ENCODE peak calls at places on chromosomes 4 and X, in ten cellular contexts. G is mesenchymal stem cell; W is body of pancreas; L is foreskin fibroblast; E is vagina; A is CD4-positive, alpha-beta memory T cell; M is astrocyte of the spinal cord; T is pancreas; X is right atrium auricular region; V is SJSA1. U is an unnamed sample.

GRCh38 chr4:169984203-169984602 is 42.0 kb downstream of the MFAP3L start:
- DNase-seq in G (no peak), A (no peak), E (no peak), T (no peak), V (no peak), M (no peak), L (no peak), W (no peak), X (no peak), U (no peak)

GRCh38 chr4:6688879-6689505 is 4.7 kb upstream of the S100P start:
- DNase-seq in T (no peak), W (peak; percentile 34), X (no peak), A (peak; percentile 64), L (peak; percentile 73), M (peak; percentile 96), V (peak; percentile 92), G (peak; percentile 97), E (no peak), U (peak; percentile 74)

GRCh38 chrX:64230123-64230970 is at the start of gene ASB12:
- DNase-seq in G (no peak), M (no peak), E (no peak), A (no peak), X (no peak), L (no peak), T (no peak), W (no peak), V (no peak), U (no peak)

GRCh38 chr4:153683763-153684181 is 308 bp upstream of the TLR2 start:
- DNase-seq in G (no peak), X (no peak), E (no peak), T (no peak), M (no peak), A (no peak), W (no peak), L (no peak), V (no peak), U (no peak)

GRCh38 chr4:146124023-146124680 is 51.4 kb upstream of the LSM6 start:
- DNase-seq in X (no peak), V (no peak), M (no peak), L (no peak), E (no peak), G (no peak), T (no peak), W (no peak), A (no peak), U (no peak)

GRCh38 chrX:129665916-129666644 is 11.3 kb upstream of the APLN start:
- DNase-seq in L (peak; percentile 68), G (peak; percentile 72), X (no peak), W (no peak), T (no peak), M (peak; percentile 72), V (peak; percentile 95), A (no peak), E (peak; percentile 49), U (no peak)

GRCh38 chrX:19225906-19226305 is 103.6 kb upstream of the ADGRG2 start:
- DNase-seq in T (no peak), G (no peak), X (no peak), L (no peak), A (no peak), W (no peak), E (no peak), V (no peak), M (peak; percentile 2), U (no peak)

GRCh38 chr4:139655116-139655515 is 10.5 kb upstream of the MGST2 start:
- DNase-seq in X (no peak), A (no peak), G (peak; percentile 58), L (no peak), E (no peak), M (peak; percentile 40), W (no peak), V (peak; percentile 12), T (no peak), U (peak; percentile 47)

DNA sequence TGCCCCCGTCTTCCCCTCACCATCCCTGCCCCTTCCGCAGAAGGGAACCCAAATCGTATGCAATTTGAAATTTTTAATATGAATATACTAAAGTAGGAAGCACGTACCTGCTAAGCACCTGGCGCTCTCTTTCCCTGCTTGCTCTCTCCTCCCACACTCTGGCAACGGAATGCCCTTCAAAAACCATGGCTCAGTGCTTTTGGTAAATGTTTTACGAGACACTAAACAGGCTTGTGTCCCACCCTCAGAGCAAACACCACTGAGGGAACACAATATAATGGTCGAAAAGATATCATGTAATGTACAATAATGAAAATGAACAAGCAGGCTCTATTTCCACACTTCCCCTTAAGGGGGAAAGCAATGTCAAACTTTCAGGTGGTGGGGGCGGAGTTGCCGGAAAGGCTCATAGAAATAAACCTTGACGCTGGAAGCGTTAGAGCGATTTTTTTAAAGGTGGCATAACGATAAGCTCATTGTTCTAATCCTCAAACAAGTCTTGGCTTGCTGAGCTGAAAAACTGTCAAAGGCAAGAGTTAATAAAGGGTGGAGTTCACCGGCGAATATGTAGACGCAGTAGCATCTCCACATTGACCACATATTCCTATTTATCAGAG is 115.1 kb downstream of the RBM47 start:
- DNase-seq in A (no peak), T (peak; percentile 71), M (no peak), W (peak; percentile 77), G (no peak), X (no peak), E (no peak), L (no peak), V (no peak), U (no peak)
- H3K4me3 ChIP-seq in A (no peak overlapping the region), T (peak overlapping the region; percentile 44), M (no peak overlapping the region), W (peak overlapping the region; percentile 1), G (no peak overlapping the region), X (no peak overlapping the region), E (no peak overlapping the region), L (no peak overlapping the region), V (no peak overlapping the region), U (no peak overlapping the region)

GRCh38 chr4:1024882-1025552 is 13.6 kb downstream of the FGFRL1 start:
- DNase-seq in L (no peak), A (no peak), V (no peak), T (no peak), W (no peak), E (no peak), M (no peak), X (no peak), G (no peak), U (no peak)

GRCh38 chr4:1027219-1027915 is 15.9 kb downstream of the FGFRL1 start:
- DNase-seq in A (no peak), E (no peak), W (no peak), T (no peak), M (no peak), L (no peak), V (no peak), X (no peak), G (no peak), U (no peak)

GRCh38 chr4:1023895-1024740 is 12.7 kb downstream of the FGFRL1 start:
- DNase-seq in V (no peak), T (no peak), A (no peak), W (no peak), E (no peak), M (no peak), X (no peak), G (no peak), L (no peak), U (no peak)

GRCh38 chr4:1027916-1028240 is 16.5 kb downstream of the FGFRL1 start:
- DNase-seq in A (no peak), V (peak; percentile 55), X (no peak), G (peak; percentile 14), W (no peak), T (no peak), E (no peak), M (no peak), L (no peak), U (no peak)

GRCh38 chr4:1026115-1026514 is 14.7 kb downstream of the FGFRL1 start:
- DNase-seq in T (peak; percentile 79), M (no peak), V (no peak), W (peak; percentile 75), E (no peak), A (peak; percentile 34), G (peak; percentile 31), X (no peak), L (no peak), U (peak; percentile 49)
- H3K4me3 ChIP-seq in T (no peak overlapping the region), M (no peak overlapping the region), V (no peak overlapping the region), W (no peak overlapping the region), E (no peak overlapping the region), A (no peak overlapping the region), G (no peak overlapping the region), X (no peak overlapping the region), L (no peak overlapping the region), U (no peak overlapping the region)

GRCh38 chr4:110621328-110621812 is 1.5 kb downstream of the PITX2 start:
- DNase-seq in W (no peak), E (no peak), A (no peak), X (no peak), M (no peak), L (no peak), G (peak; percentile 60), T (no peak), V (no peak), U (no peak)

GRCh38 chr4:110623710-110624015 is 786 bp upstream of the PITX2 start:
- DNase-seq in A (no peak), G (no peak), M (no peak), E (no peak), V (no peak), X (no peak), T (no peak), W (no peak), L (no peak), U (no peak)

GRCh38 chr4:110621839-110622751 is 782 bp downstream of the PITX2 start:
- DNase-seq in E (no peak), V (peak; percentile 30), T (no peak), G (peak; percentile 68), X (no peak), L (no peak), M (no peak), W (no peak), A (no peak), U (no peak)

GRCh38 chr4:110624016-110624770 is 1.3 kb upstream of the PITX2 start:
- DNase-seq in G (no peak), L (no peak), M (no peak), T (no peak), W (no peak), E (no peak), V (no peak), A (no peak), X (no peak), U (no peak)

DNA sequence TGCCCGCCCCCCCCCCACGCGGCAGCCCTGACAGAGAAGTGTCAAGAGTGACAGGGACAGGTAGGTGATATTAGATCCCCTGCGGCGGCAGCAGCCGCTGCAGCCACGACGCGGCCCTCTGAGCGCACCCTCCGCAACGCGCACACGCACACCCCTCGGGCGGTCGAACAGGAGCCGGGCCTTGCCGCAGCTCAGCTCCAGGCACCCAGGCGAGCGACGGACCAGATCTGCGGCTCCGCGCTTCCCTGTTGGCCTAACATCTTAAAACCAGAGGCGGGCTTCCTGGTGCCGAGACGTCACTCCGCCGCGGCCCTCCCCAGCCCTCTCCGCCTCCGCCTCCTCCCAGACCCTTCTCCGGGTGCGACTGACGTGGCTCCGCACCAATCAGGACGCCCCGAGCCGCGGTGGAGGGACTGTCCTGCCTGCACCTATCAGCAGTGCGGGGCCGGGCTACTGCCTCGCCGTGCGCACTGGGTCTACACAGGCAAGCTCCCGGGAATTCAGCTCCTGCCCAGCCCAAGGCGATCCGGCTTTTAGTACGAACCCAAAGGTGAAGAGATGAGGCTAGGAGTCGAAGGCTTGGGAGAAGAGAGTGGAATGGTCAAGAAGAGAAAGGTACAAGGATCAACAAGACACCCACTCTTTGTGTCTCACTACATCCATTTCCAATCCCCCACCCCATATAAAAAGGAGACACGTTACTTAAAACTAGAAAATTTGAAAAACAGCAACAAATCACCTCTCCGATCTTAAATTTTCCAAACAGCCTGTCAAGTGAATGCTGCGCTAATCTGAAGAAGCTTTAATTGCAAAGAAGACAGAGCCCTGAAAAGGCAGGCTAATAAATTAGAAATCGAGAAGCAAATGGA is at the start of gene PITX2:
- DNase-seq in E (no peak), A (no peak), W (peak; percentile 66), G (peak; percentile 98), M (peak; percentile 83), L (peak; percentile 97), V (peak; percentile 99), T (peak; percentile 80), X (peak; percentile 66), U (peak; percentile 94)
- H3K4me3 ChIP-seq in E (peak within 1 kb of the TSS; percentile 42), A (no peak within 1 kb of the TSS), W (no peak within 1 kb of the TSS), G (peak within 1 kb of the TSS; percentile 60), M (peak within 1 kb of the TSS; percentile 31), L (peak within 1 kb of the TSS; percentile 73), V (peak within 1 kb of the TSS; percentile 50), T (peak within 1 kb of the TSS; percentile 10), X (peak within 1 kb of the TSS; percentile 50), U (peak within 1 kb of the TSS; percentile 47)

DNA sequence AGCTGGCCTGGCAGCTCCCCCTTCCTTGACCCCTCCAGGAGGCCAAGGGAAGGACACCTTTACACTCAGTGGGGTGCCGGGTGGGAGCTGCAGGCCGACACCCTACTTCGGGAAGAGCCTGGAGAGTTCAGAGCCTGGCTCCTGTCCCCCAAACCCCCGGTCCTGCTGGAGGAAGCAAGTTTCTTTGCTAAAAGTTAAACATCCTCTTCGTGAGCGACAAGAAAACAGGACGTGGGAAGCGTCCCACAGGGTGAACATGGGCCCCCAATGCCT is 2.3 kb upstream of the FTSJ1 start:
- DNase-seq in G (no peak), X (no peak), M (no peak), L (no peak), W (no peak), E (no peak), T (no peak), A (no peak), V (no peak), U (no peak)
- H3K4me3 ChIP-seq in G (no peak overlapping the region), X (no peak overlapping the region), M (no peak overlapping the region), L (no peak overlapping the region), W (no peak overlapping the region), E (no peak overlapping the region), T (no peak overlapping the region), A (no peak overlapping the region), V (no peak overlapping the region), U (no peak overlapping the region)